ENCODE peak calls at places on chromosomes 1 and 21, in four cellular contexts. S is lower lobe of right lung, N is glomerular endothelial cell, M is GM23338. I is an unnamed sample.

GRCh38 chr1:156510709-156511108 is 10.1 kb upstream of the MEF2D start:
- DNase-seq in S (peak), N (no peak), M (no peak), I (no peak)

GRCh38 chr21:32844653-32845443 is 73.3 kb upstream of the PAXBP1 start:
- DNase-seq in S (no peak), N (no peak), M (no peak), I (no peak)

GRCh38 chr1:39230261-39231190 is 26.0 kb downstream of the MACF1 start:
- DNase-seq in S (no peak), N (no peak), M (peak), I (no peak)

GRCh38 chr1:238951809-238952208 is 434.6 kb upstream of the CHRM3 start:
- DNase-seq in S (no peak), N (no peak), M (peak), I (no peak)

GRCh38 chr1:101344745-101345144 is 107.9 kb downstream of the S1PR1 start:
- DNase-seq in S (no peak), N (no peak), M (no peak), I (no peak)

GRCh38 chr1:231969078-231969477 is 342.5 kb downstream of the DISC1 start:
- DNase-seq in S (no peak), N (no peak), M (no peak), I (no peak)

GRCh38 chr1:42319871-42320484 is 15.1 kb downstream of the FOXJ3 start:
- DNase-seq in S (no peak), N (no peak), M (no peak), I (no peak)

GRCh38 chr1:157110003-157110402 is 10.4 kb upstream of the ETV3L start:
- DNase-seq in S (no peak), N (no peak), M (no peak), I (no peak)

GRCh38 chr1:20037877-20038276 is 32.1 kb upstream of the PLA2G5 start:
- DNase-seq in S (no peak), N (no peak), M (peak), I (no peak)

GRCh38 chr1:43446388-43446740 is 7.4 kb downstream of the HYI start:
- DNase-seq in S (peak), N (no peak), M (no peak), I (peak)

GRCh38 chr1:231808990-231809389 is 182.4 kb downstream of the DISC1 start:
- DNase-seq in S (no peak), N (no peak), M (no peak), I (no peak)

GRCh38 chr1:83130886-83131691 is 867.8 kb downstream of the TTLL7 start:
- DNase-seq in S (no peak), N (no peak), M (no peak), I (no peak)

GRCh38 chr1:230407351-230407750 is 18.8 kb downstream of the PGBD5 start:
- DNase-seq in S (no peak), N (no peak), M (no peak), I (no peak)

GRCh38 chr1:14282583-14283186 is 315.8 kb upstream of the KAZN start:
- DNase-seq in S (no peak), N (no peak), M (peak), I (no peak)

GRCh38 chr21:36145259-36145658 is 10.4 kb downstream of the CBR3 start:
- DNase-seq in S (no peak), N (no peak), M (no peak), I (no peak)

GRCh38 chr1:168483531-168483930 is 60.3 kb downstream of the XCL2 start:
- DNase-seq in S (no peak), N (no peak), M (no peak), I (no peak)

GRCh38 chr1:154717467-154718004 is 109.5 kb upstream of the ADAR start:
- DNase-seq in S (no peak), N (no peak), M (no peak), I (no peak)

GRCh38 chr1:242184955-242185354 is 186.1 kb upstream of the MAP1LC3C start:
- DNase-seq in S (no peak), N (no peak), M (no peak), I (no peak)

I was measured in ascending aorta.